ENCODE peak calls at places on chromosomes 11 and 22, in five cellular contexts. D is mesenchymal stem cell, F is trophoblast cell, R is neuronal stem cell, Y is H9. M is an unnamed sample.

GRCh38 chr11:6468712-6469495 is 4.8 kb downstream of the TRIM3 start:
- DNase-seq in D (peak), F (peak), R (peak), Y (peak), M (peak)

GRCh38 chr11:112760378-112761060 is 200.7 kb upstream of the NCAM1 start:
- DNase-seq in D (no peak), F (no peak), R (no peak), Y (no peak), M (no peak)

GRCh38 chr11:72243173-72243566 is 806 bp downstream of the PHOX2A start:
- DNase-seq in D (no peak), F (no peak), R (no peak), Y (peak), M (no peak)

GRCh38 chr22:37777122-37777687 is 30.5 kb upstream of the GCAT start:
- DNase-seq in D (peak), F (peak), R (no peak), Y (no peak), M (no peak)

GRCh38 chr11:9820260-9820659 is 156.4 kb downstream of the SWAP70 start:
- DNase-seq in D (no peak), F (no peak), R (no peak), Y (no peak), M (no peak)

GRCh38 chr22:40533712-40534378 is 102.7 kb downstream of the MRTFA start:
- DNase-seq in D (peak), F (no peak), R (no peak), Y (no peak), M (no peak)

GRCh38 chr11:130163346-130164220 is 4.0 kb downstream of the ST14 start:
- DNase-seq in D (no peak), F (no peak), R (no peak), Y (no peak), M (no peak)

GRCh38 chr11:120333801-120334200 is 2.4 kb upstream of the ARHGEF12 start:
- DNase-seq in D (no peak), F (no peak), R (no peak), Y (no peak), M (no peak)

GRCh38 chr11:75275581-75275980 is 35.0 kb downstream of the TPBGL start:
- DNase-seq in D (peak), F (no peak), R (no peak), Y (peak), M (no peak)

GRCh38 chr11:68008381-68009337 is 1.5 kb upstream of the ALDH3B1 start:
- DNase-seq in D (no peak), F (no peak), R (no peak), Y (no peak), M (no peak)

GRCh38 chr11:126284829-126285228 is 1.9 kb downstream of the TIRAP start:
- DNase-seq in D (peak), F (peak), R (no peak), Y (no peak), M (no peak)

GRCh38 chr11:85845052-85845631 is 10.0 kb upstream of the CCDC83 start:
- DNase-seq in D (no peak), F (no peak), R (no peak), Y (no peak), M (no peak)

GRCh38 chr11:85847436-85847835 is 7.7 kb upstream of the CCDC83 start:
- DNase-seq in D (no peak), F (no peak), R (no peak), Y (no peak), M (no peak)

GRCh38 chr11:85848556-85848955 is 6.6 kb upstream of the CCDC83 start:
- DNase-seq in D (no peak), F (peak), R (no peak), Y (no peak), M (no peak)

GRCh38 chr11:85844439-85845051 is 10.6 kb upstream of the CCDC83 start:
- DNase-seq in D (no peak), F (peak), R (no peak), Y (no peak), M (no peak)

DNA sequence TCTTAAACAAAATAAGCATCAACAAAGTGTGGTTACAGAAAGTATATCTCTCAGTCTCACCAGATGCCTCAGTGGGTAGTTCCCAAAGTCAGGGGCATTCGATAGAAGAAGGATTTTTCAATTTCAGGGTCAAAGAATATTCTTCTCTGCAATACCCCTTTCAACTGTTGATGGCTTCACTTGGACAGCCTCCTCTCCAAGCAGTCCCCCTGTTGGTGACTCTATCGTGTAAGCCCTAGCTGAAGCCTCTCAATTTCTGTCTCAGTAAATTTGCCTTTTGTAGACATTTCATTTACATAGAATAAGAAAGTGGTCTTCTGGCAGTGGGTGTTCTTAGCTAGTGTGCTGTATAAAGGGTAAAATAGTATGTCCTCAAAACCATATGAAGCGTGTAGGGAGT is 11.3 kb upstream of the CCDC83 start:
- DNase-seq in D (no peak), F (no peak), R (no peak), Y (no peak), M (no peak)
- H2BK12ac ChIP-seq in D (no peak), F (no peak), R (no peak), Y (no peak), M (no peak)

GRCh38 chr11:8034604-8035224 is 46.3 kb upstream of the TUB start:
- DNase-seq in D (no peak), F (no peak), R (no peak), Y (no peak), M (no peak)

GRCh38 chr11:8036986-8037385 is 44.0 kb upstream of the TUB start:
- DNase-seq in D (no peak), F (no peak), R (no peak), Y (peak), M (no peak)

GRCh38 chr11:8038393-8038792 is 42.6 kb upstream of the TUB start:
- DNase-seq in D (no peak), F (no peak), R (peak), Y (no peak), M (no peak)

GRCh38 chr11:8035225-8035846 is 45.7 kb upstream of the TUB start:
- DNase-seq in D (no peak), F (no peak), R (no peak), Y (no peak), M (no peak)

GRCh38 chr11:8036002-8036802 is 44.8 kb upstream of the TUB start:
- DNase-seq in D (no peak), F (no peak), R (no peak), Y (peak), M (peak)
- H2BK12ac ChIP-seq in D (no peak), F (no peak), R (no peak), Y (no peak), M (no peak)

DNA sequence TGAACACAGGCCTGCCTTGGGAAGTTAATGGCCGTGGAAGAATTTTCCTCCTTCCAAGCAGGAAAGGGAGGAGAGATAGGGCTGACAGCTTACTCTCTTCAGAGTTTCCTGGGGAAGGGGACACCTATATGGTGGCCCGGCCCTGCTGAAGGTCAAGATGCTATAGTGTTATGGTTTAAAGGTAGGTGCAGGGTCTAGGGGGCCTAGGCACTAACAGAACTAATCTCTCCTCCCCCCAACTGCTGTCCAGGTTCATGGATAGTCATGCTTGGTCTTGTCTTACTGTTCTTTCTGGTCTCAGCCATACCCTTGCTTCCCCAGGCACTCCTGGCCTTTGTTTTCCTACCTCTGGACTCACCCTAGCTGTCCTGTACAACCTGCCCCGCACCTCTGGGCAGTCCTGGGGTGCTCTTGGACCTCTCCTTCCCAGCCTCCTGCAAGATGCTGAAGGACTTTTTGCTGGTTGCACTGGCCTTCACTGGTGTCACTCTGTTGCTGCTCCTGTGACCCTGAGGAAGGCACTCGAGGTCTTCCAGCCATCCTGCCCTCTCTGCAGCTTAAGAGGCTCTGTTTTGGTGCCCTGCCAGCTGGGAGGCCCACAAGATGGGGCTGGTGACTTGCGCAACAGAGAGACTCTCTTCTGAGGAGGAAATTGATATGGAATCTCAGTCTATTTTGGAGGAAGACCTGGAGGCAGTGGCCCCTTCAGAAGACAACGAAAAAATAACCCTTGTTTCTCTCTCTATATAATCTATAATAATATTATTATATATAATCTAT is 17.9 kb downstream of the SEC14L3 start:
- DNase-seq in D (peak), F (no peak), R (no peak), Y (no peak), M (no peak)
- H2BK12ac ChIP-seq in D (no peak), F (no peak), R (no peak), Y (no peak), M (no peak)

GRCh38 chr22:38859581-38860290 is 12.3 kb downstream of the CBX6 start:
- DNase-seq in D (no peak), F (no peak), R (no peak), Y (no peak), M (no peak)

GRCh38 chr22:38861927-38862326 is 10.1 kb downstream of the CBX6 start:
- DNase-seq in D (no peak), F (no peak), R (no peak), Y (peak), M (no peak)

GRCh38 chr22:38860291-38861169 is 11.5 kb downstream of the CBX6 start:
- DNase-seq in D (no peak), F (no peak), R (no peak), Y (peak), M (no peak)

GRCh38 chr22:38862375-38863329 is 9.4 kb downstream of the CBX6 start:
- DNase-seq in D (no peak), F (no peak), R (no peak), Y (peak), M (no peak)

GRCh38 chr22:38861170-38861874 is 10.7 kb downstream of the CBX6 start:
- DNase-seq in D (no peak), F (no peak), R (no peak), Y (peak), M (no peak)
- H2BK12ac ChIP-seq in D (no peak), F (no peak), R (no peak), Y (no peak), M (no peak)

GRCh38 chr22:49317369-49317768 is 510.3 kb downstream of the BRD1 start:
- DNase-seq in D (no peak), F (no peak), R (no peak), Y (no peak), M (no peak)
- H2BK12ac ChIP-seq in D (no peak), F (no peak), R (no peak), Y (no peak), M (no peak)

DNA sequence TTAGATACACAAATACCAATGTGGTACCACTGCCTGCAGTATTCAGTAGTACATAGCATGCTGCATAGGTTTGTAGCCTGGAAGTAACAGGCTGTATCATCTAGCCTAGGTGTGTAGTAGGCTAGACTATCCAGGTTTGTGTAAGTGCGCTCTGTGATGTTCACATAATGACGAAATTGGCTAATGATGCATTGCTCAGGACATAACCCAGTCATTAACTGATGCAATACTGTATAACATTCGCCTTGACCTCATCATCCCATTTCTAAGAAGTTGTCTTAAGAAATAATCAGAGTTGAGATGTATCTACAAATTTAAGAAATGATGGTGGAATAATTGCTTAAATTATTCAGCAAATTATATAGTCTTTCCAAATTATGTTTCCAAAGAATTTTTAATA is 116.0 kb upstream of the TIMP3 start:
- DNase-seq in D (no peak), F (peak), R (no peak), Y (no peak), M (no peak)
- H2BK12ac ChIP-seq in D (no peak), F (no peak), R (no peak), Y (no peak), M (no peak)

DNA sequence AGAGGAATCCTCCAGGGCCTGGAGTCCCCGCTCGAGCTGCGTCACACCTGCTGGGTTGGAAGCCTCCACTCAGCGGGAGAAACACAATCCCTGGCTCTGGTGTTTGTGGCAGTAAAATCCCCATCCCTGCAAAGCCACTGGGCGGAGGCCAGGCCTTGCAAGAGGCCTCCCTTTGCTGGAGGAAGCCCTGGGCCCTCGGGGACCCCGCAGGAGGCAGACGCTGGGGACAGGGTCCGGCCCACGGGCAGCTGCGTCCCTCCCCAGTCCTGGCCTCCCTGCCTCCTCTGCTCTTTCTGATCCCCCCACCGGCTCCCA is 194.7 kb downstream of the BRD1 start:
- DNase-seq in D (no peak), F (no peak), R (no peak), Y (no peak), M (no peak)
- H2BK12ac ChIP-seq in D (no peak), F (no peak), R (peak), Y (no peak), M (no peak)

DNA sequence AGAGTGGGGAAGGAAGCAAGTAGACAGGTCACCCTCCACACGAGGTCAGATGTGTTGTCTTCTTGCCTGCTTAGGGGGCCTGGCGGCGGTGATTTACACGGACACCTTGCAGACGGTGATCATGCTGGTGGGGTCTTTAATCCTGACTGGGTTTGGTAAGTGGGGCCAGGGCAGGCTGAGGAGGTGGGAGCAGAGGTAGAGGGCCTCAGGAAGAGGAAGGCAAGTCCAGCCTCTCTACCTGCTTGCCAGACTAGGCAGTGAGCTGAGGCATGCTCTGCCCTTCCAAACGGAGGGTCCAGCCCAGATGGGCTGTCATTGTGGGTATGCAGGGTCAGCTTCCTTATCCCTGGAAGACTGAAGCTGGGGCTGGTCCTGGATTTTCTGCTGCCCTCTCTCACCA is 39.9 kb downstream of the SLC5A1 start:
- DNase-seq in D (no peak), F (no peak), R (no peak), Y (no peak), M (no peak)
- H2BK12ac ChIP-seq in D (no peak), F (no peak), R (no peak), Y (no peak), M (no peak)

DNA sequence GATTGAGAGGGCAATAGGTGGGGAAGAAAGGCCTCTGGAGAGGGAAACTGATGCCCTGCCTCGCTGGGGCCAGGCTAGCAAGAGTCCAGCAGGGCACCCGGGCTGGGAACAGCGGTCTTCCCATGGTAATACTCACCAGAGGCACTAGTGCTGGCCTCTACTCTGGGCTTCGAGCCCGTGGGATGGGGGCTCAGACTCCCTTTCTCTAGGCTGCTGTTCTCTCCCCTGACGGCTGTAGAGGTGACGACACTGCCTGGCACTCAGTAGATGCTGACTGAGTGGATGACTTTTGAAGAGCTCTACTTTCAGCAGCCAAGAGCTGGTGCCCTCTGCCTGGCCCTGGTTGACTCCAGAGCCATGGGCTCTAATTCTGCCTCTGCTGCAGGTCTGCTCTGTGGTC is 818 bp upstream of the C1QTNF4 start:
- DNase-seq in D (no peak), F (no peak), R (no peak), Y (no peak), M (no peak)
- H2BK12ac ChIP-seq in D (no peak), F (no peak), R (peak), Y (no peak), M (no peak)

DNA sequence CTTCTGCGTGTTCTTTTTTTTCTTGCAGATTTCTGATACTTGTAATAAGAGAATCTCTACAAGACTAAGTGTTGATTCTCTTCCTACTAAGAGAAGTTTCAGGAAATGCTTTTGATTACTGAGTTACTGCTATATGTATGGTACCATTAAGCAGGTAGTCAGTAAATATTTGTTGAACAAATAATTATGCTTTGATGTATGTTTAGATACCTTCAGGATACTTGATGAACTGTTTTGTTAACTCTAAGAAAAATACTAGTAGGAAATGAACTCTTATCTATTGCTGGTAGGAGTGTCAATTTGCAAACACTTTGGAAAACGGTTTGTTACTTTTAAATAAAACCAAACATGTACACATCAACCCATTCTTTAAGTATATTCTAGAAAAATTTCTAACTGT is 90.6 kb downstream of the TMEM135 start:
- DNase-seq in D (no peak), F (no peak), R (no peak), Y (no peak), M (no peak)
- H2BK12ac ChIP-seq in D (no peak), F (no peak), R (no peak), Y (no peak), M (no peak)